ENCODE peak calls at places on chromosomes 7 and 10, in four cellular contexts. One of them, this sample, is unnamed.

GRCh38 chr10:69348824-69349541 is 67.7 kb downstream of the TACR2 start:
- DNase-seq in GM12878: no peak
- DNase-seq in HepG2: no peak
- DNase-seq in H1: no peak
- DNase-seq in this sample: no peak

GRCh38 chr7:81248420-81248819 is 329.6 kb upstream of the SEMA3C start:
- DNase-seq in GM12878: no peak
- DNase-seq in HepG2: no peak
- DNase-seq in H1: no peak
- DNase-seq in this sample: no peak

GRCh38 chr10:44860811-44861751 is 50.1 kb upstream of the TMEM72 start:
- DNase-seq in GM12878: no peak
- DNase-seq in HepG2: peak
- DNase-seq in H1: peak
- DNase-seq in this sample: no peak

GRCh38 chr10:110203500-110204455 is 3.6 kb upstream of the MXI1 start:
- DNase-seq in GM12878: no peak
- DNase-seq in HepG2: no peak
- DNase-seq in H1: peak
- DNase-seq in this sample: no peak

GRCh38 chr10:75352650-75353049 is 48.9 kb downstream of the ZNF503 start:
- DNase-seq in GM12878: no peak
- DNase-seq in HepG2: peak
- DNase-seq in H1: no peak
- DNase-seq in this sample: no peak

GRCh38 chr7:47783456-47784240 is 164.6 kb downstream of the PKD1L1 start:
- DNase-seq in GM12878: no peak
- DNase-seq in HepG2: peak
- DNase-seq in H1: no peak
- DNase-seq in this sample: no peak

GRCh38 chr7:99733448-99733847 is 1.5 kb downstream of the CYP3A7 start:
- DNase-seq in GM12878: no peak
- DNase-seq in HepG2: peak
- DNase-seq in H1: peak
- DNase-seq in this sample: no peak

GRCh38 chr7:31935115-31935514 is 135.1 kb downstream of the PDE1C start:
- DNase-seq in GM12878: no peak
- DNase-seq in HepG2: no peak
- DNase-seq in H1: no peak
- DNase-seq in this sample: peak

GRCh38 chr10:95536017-95536416 is 25.2 kb downstream of the SORBS1 start:
- DNase-seq in GM12878: no peak
- DNase-seq in HepG2: no peak
- DNase-seq in H1: no peak
- DNase-seq in this sample: no peak

GRCh38 chr10:115402690-115403089 is 309.5 kb downstream of the ATRNL1 start:
- DNase-seq in GM12878: no peak
- DNase-seq in HepG2: no peak
- DNase-seq in H1: no peak
- DNase-seq in this sample: no peak

GRCh38 chr10:127337801-127338200 is 141.4 kb upstream of the INSYN2A start:
- DNase-seq in GM12878: no peak
- DNase-seq in HepG2: no peak
- DNase-seq in H1: no peak
- DNase-seq in this sample: no peak

GRCh38 chr7:17408245-17408903 is 109.9 kb downstream of the AHR start:
- DNase-seq in GM12878: no peak
- DNase-seq in HepG2: peak
- DNase-seq in H1: no peak
- DNase-seq in this sample: no peak

GRCh38 chr7:156827587-156828203 is 65.3 kb downstream of the LMBR1 start:
- DNase-seq in GM12878: no peak
- DNase-seq in HepG2: no peak
- DNase-seq in H1: no peak
- DNase-seq in this sample: no peak

GRCh38 chr10:21406595-21407218 is 118.8 kb downstream of the SKIDA1 start:
- DNase-seq in GM12878: no peak
- DNase-seq in HepG2: no peak
- DNase-seq in H1: no peak
- DNase-seq in this sample: no peak

GRCh38 chr7:27145884-27146401 is 1.6 kb downstream of the HOXA6 start:
- DNase-seq in GM12878: no peak
- DNase-seq in HepG2: no peak
- DNase-seq in H1: no peak
- DNase-seq in this sample: no peak

GRCh38 chr10:57014758-57015157 is 653.7 kb upstream of the ZWINT start:
- DNase-seq in GM12878: no peak
- DNase-seq in HepG2: no peak
- DNase-seq in H1: no peak
- DNase-seq in this sample: no peak

GRCh38 chr10:78935697-78936407 is 132.9 kb upstream of the ZMIZ1 start:
- DNase-seq in GM12878: no peak
- DNase-seq in HepG2: no peak
- DNase-seq in H1: no peak
- DNase-seq in this sample: no peak

GRCh38 chr10:91805110-91805825 is 7.0 kb downstream of the TNKS2 start:
- DNase-seq in GM12878: no peak
- DNase-seq in HepG2: no peak
- DNase-seq in H1: no peak
- DNase-seq in this sample: no peak

GRCh38 chr10:117134084-117135025 is 3.7 kb downstream of the VAX1 start:
- DNase-seq in GM12878: no peak
- DNase-seq in HepG2: no peak
- DNase-seq in H1: peak
- DNase-seq in this sample: no peak

GRCh38 chr10:100879741-100880360 is 32.9 kb upstream of the SLF2 start:
- DNase-seq in GM12878: no peak
- DNase-seq in HepG2: peak
- DNase-seq in H1: no peak
- DNase-seq in this sample: no peak

GRCh38 chr7:99326408-99326782 is 697 bp downstream of the ARPC1A start:
- DNase-seq in GM12878: no peak
- DNase-seq in HepG2: no peak
- DNase-seq in H1: no peak
- DNase-seq in this sample: no peak

GRCh38 chr10:124532106-124532641 is 70.6 kb downstream of the LHPP start:
- DNase-seq in GM12878: no peak
- DNase-seq in HepG2: peak
- DNase-seq in H1: peak
- DNase-seq in this sample: peak

GRCh38 chr10:133400624-133401424 is 6.9 kb downstream of the MTG1 start:
- DNase-seq in GM12878: peak
- DNase-seq in HepG2: no peak
- DNase-seq in H1: no peak
- DNase-seq in this sample: no peak

GRCh38 chr10:122197823-122198222 is 73.3 kb upstream of the BTBD16 start:
- DNase-seq in GM12878: no peak
- DNase-seq in HepG2: no peak
- DNase-seq in H1: no peak
- DNase-seq in this sample: no peak

GRCh38 chr7:35762781-35763180 is 38.1 kb upstream of the SEPTIN7 start:
- DNase-seq in GM12878: no peak
- DNase-seq in HepG2: no peak
- DNase-seq in H1: no peak
- DNase-seq in this sample: no peak

GRCh38 chr10:79056361-79056735 is 12.4 kb upstream of the ZMIZ1 start:
- DNase-seq in GM12878: no peak
- DNase-seq in HepG2: no peak
- DNase-seq in H1: no peak
- DNase-seq in this sample: no peak

GRCh38 chr7:80478683-80479082 is 33.2 kb downstream of the GNAT3 start:
- DNase-seq in GM12878: no peak
- DNase-seq in HepG2: no peak
- DNase-seq in H1: no peak
- DNase-seq in this sample: peak

GRCh38 chr10:112689327-112689726 is 242.3 kb downstream of the VTI1A start:
- DNase-seq in GM12878: no peak
- DNase-seq in HepG2: peak
- DNase-seq in H1: peak
- DNase-seq in this sample: no peak

GRCh38 chr10:91634898-91635297 is 2.0 kb upstream of the PPP1R3C start:
- DNase-seq in GM12878: no peak
- DNase-seq in HepG2: no peak
- DNase-seq in H1: no peak
- DNase-seq in this sample: no peak

GRCh38 chr7:29764227-29764626 is 42.1 kb upstream of the WIPF3 start:
- DNase-seq in GM12878: no peak
- DNase-seq in HepG2: no peak
- DNase-seq in H1: peak
- DNase-seq in this sample: peak

GRCh38 chr10:97169063-97169462 is 16.7 kb downstream of the SLIT1 start:
- DNase-seq in GM12878: no peak
- DNase-seq in HepG2: no peak
- DNase-seq in H1: no peak
- DNase-seq in this sample: no peak
- TF ChIP-seq SUZ12 in GM12878: no peak
- TF ChIP-seq SUZ12 in HepG2: no peak
- TF ChIP-seq SUZ12 in H1: no peak
- TF ChIP-seq SUZ12 in this sample: no peak

GRCh38 chr7:73761854-73762658 is 8.0 kb downstream of the CLDN3 start:
- DNase-seq in GM12878: no peak
- DNase-seq in HepG2: no peak
- DNase-seq in H1: peak
- DNase-seq in this sample: no peak

GRCh38 chr7:73762659-73762999 is 7.4 kb downstream of the CLDN3 start:
- DNase-seq in GM12878: no peak
- DNase-seq in HepG2: no peak
- DNase-seq in H1: no peak
- DNase-seq in this sample: no peak

GRCh38 chr7:73758581-73759138 is 11.4 kb downstream of the CLDN3 start:
- DNase-seq in GM12878: no peak
- DNase-seq in HepG2: no peak
- DNase-seq in H1: no peak
- DNase-seq in this sample: no peak
- H3K4me3 ChIP-seq in GM12878: no peak
- H3K4me3 ChIP-seq in HepG2: no peak
- H3K4me3 ChIP-seq in H1: no peak
- H3K4me3 ChIP-seq in this sample: no peak

GRCh38 chr10:81963606-81964005 is 88.6 kb downstream of the NRG3 start:
- DNase-seq in GM12878: no peak
- DNase-seq in HepG2: no peak
- DNase-seq in H1: no peak
- DNase-seq in this sample: no peak
- TF ChIP-seq ZNF274 in GM12878: no peak
- TF ChIP-seq ZNF274 in HepG2: no peak
- TF ChIP-seq ZNF274 in H1: no peak
- TF ChIP-seq ZNF274 in this sample: no peak

DNA sequence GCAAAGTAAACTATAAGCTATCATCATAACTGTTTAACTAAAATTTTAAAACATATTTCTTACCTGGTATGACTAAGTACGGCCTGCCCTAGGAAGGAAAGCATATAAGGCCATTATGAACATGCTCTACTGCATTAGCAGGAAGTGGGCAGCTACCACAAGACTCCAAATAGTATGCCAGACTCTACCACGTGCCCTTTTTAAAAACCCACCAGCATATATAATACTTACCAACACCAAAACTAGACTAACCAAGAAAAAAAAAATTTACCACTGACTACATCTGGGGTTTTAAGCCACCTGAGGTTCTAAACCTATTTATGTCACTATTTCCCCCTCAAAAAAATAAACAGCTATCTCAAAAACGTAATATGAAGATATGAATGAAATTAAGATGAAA is 30.1 kb downstream of the NUDCD3 start:
- DNase-seq in GM12878: peak
- DNase-seq in HepG2: no peak
- DNase-seq in H1: no peak
- DNase-seq in this sample: no peak
- TF ChIP-seq SUZ12 in GM12878: no peak
- TF ChIP-seq SUZ12 in HepG2: no peak
- TF ChIP-seq SUZ12 in H1: no peak
- TF ChIP-seq SUZ12 in this sample: no peak

DNA sequence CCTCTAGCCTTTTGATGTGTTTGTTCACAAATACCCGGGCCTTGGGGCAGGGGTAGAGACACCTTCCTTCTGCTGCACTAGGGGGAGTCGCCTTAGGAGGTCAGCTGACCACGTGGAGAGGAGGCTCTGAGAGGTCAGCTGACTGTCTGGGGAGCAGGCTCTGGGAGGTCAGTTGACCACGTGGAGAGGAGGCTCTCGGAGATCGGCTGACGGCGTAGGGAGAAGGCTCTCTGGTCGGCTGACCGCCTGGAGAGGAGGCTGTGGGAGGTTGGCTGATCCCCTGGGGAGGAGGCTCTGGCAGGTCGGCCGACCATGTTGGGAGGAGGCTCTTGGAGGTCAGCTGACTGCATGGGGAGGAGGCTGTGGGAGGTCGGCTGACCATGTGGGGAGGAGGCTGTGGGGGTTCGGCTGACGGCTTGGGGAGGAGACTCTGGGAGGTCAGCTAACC is 59.6 kb upstream of the LYZL1 start:
- DNase-seq in GM12878: no peak
- DNase-seq in HepG2: no peak
- DNase-seq in H1: no peak
- DNase-seq in this sample: no peak
- H3K4me3 ChIP-seq in GM12878: no peak
- H3K4me3 ChIP-seq in HepG2: no peak
- H3K4me3 ChIP-seq in H1: no peak
- H3K4me3 ChIP-seq in this sample: no peak